ENCODE peak calls at places on chromosomes 13 and 19, in five cellular contexts. Y, S, Z, E and C are unnamed samples.

GRCh38 chr13:79549355-79550106 is 68.6 kb downstream of the NDFIP2 start:
- DNase-seq in Y (no peak), S (no peak), Z (no peak), E (no peak), C (no peak)

GRCh38 chr19:2885736-2886135 is 15.0 kb upstream of the ZNF57 start:
- DNase-seq in Y (no peak), S (no peak), Z (no peak), E (no peak), C (no peak)

GRCh38 chr19:19900124-19900523 is 622 bp upstream of the ZNF93 start:
- DNase-seq in Y (no peak), S (peak; percentile 61), Z (no peak), E (no peak), C (no peak)

GRCh38 chr13:65966991-65967451 is 1263.1 kb downstream of the PCDH9 start:
- DNase-seq in Y (no peak), S (no peak), Z (no peak), E (no peak), C (no peak)

GRCh38 chr13:85710545-85710944 is 88.7 kb downstream of the SLITRK6 start:
- DNase-seq in Y (no peak), S (no peak), Z (no peak), E (no peak), C (no peak)

GRCh38 chr19:45090034-45090433 is 2.9 kb upstream of the PPP1R37 start:
- DNase-seq in Y (no peak), S (no peak), Z (no peak), E (no peak), C (peak; percentile 80)

GRCh38 chr19:2034729-2035589 is 16.1 kb downstream of the MKNK2 start:
- DNase-seq in Y (peak; percentile 79), S (no peak), Z (no peak), E (peak; percentile 35), C (peak; percentile 85)

GRCh38 chr19:48445256-48445605 is 552 bp upstream of the GRWD1 start:
- DNase-seq in Y (peak; percentile 43), S (peak; percentile 85), Z (peak; percentile 42), E (no peak), C (no peak)

GRCh38 chr13:18739310-18739709 is 442.3 kb downstream of the TUBA3C start:
- DNase-seq in Y (no peak), S (no peak), Z (no peak), E (no peak), C (no peak)